ENCODE peak calls at places on chromosomes 1 and 21, in six cellular contexts. U is NB4, K is AG08395, H is left colon, J is T1000, W is colonic mucosa. P is an unnamed sample.

GRCh38 chr1:2391034-2391384 is 345 bp downstream of the MORN1 start:
- DNase-seq in J (no peak), U (peak; percentile 47), K (peak; percentile 48), H (no peak), W (peak; percentile 41), P (peak; percentile 18)

GRCh38 chr1:181131255-181131901 is 42.9 kb downstream of the IER5 start:
- DNase-seq in W (no peak), J (no peak), U (peak; percentile 79), H (no peak), K (no peak), P (no peak)

GRCh38 chr1:192550922-192551534 is 24.5 kb upstream of the RGS1 start:
- DNase-seq in H (no peak), K (peak; percentile 72), J (no peak), W (no peak), U (peak; percentile 86), P (peak; percentile 76)

GRCh38 chr1:64343105-64343960 is 126.6 kb upstream of the CACHD1 start:
- DNase-seq in H (no peak), J (peak; percentile 84), W (no peak), U (no peak), K (peak; percentile 81), P (peak; percentile 76)

GRCh38 chr1:176205322-176205914 is 1.7 kb downstream of the COP1 start:
- DNase-seq in K (no peak), U (peak; percentile 47), J (no peak), H (no peak), W (no peak), P (no peak)

GRCh38 chr21:36454706-36455105 is 25.2 kb downstream of the CLDN14 start:
- DNase-seq in H (no peak), W (no peak), U (no peak), J (no peak), K (no peak), P (no peak)

GRCh38 chr1:184545601-184546000 is 158.8 kb downstream of the C1orf21 start:
- DNase-seq in K (peak; percentile 24), J (no peak), W (no peak), H (no peak), U (no peak), P (peak; percentile 86)

GRCh38 chr1:40612345-40612831 is 53.1 kb downstream of the RIMS3 start:
- DNase-seq in W (peak; percentile 88), J (peak; percentile 9), U (peak; percentile 74), H (peak; percentile 64), K (peak; percentile 82), P (peak; percentile 46)

GRCh38 chr1:7948950-7949349 is 8.3 kb upstream of the TNFRSF9 start:
- DNase-seq in H (no peak), W (no peak), U (no peak), K (peak; percentile 88), J (no peak), P (peak; percentile 93)

GRCh38 chr1:228017356-228018124 is 10.7 kb downstream of the WNT3A start:
- DNase-seq in J (no peak), H (peak; percentile 10), K (no peak), W (no peak), U (no peak), P (no peak)

GRCh38 chr1:205298191-205298994 is 23.2 kb downstream of the NUAK2 start:
- DNase-seq in H (no peak), W (no peak), U (no peak), J (peak; percentile 88), K (peak; percentile 93), P (peak; percentile 98)

GRCh38 chr1:178702141-178702540 is 22.9 kb upstream of the RALGPS2 start:
- DNase-seq in U (peak; percentile 63), K (peak; percentile 55), J (no peak), H (no peak), W (no peak), P (peak; percentile 79)

GRCh38 chr21:17438642-17439041 is 74.2 kb upstream of the CXADR start:
- DNase-seq in K (no peak), H (no peak), J (no peak), W (no peak), U (no peak), P (no peak)

GRCh38 chr21:41616063-41616591 is 108.2 kb upstream of the TMPRSS2 start:
- DNase-seq in J (no peak), W (no peak), U (no peak), H (no peak), K (peak; percentile 88), P (peak; percentile 98)

GRCh38 chr21:42841156-42841915 is 38.0 kb downstream of the WDR4 start:
- DNase-seq in W (no peak), U (no peak), J (no peak), H (peak; percentile 18), K (no peak), P (no peak)

GRCh38 chr1:209409786-209410185 is 173.7 kb upstream of the CAMK1G start:
- DNase-seq in W (no peak), U (no peak), K (peak; percentile 36), J (no peak), H (no peak), P (peak; percentile 86)

GRCh38 chr1:114025609-114026401 is 46.5 kb downstream of the OLFML3 start:
- DNase-seq in H (no peak), K (peak; percentile 21), U (no peak), J (no peak), W (no peak), P (no peak)

GRCh38 chr1:15417365-15417934 is 7.8 kb downstream of the EFHD2 start:
- DNase-seq in U (peak; percentile 77), H (peak; percentile 89), K (no peak), W (peak; percentile 83), J (no peak), P (peak; percentile 34)

GRCh38 chr1:211520641-211521040 is 28.7 kb upstream of the RD3 start:
- DNase-seq in U (peak; percentile 20), K (no peak), H (no peak), W (no peak), J (no peak), P (no peak)

GRCh38 chr1:96865731-96866684 is 144.4 kb downstream of the PTBP2 start:
- DNase-seq in W (no peak), K (peak; percentile 75), J (peak; percentile 61), U (no peak), H (no peak), P (peak; percentile 99)

GRCh38 chr1:16960560-16961296 is 19.7 kb downstream of the MFAP2 start:
- DNase-seq in W (peak; percentile 94), J (peak; percentile 67), K (peak; percentile 72), U (peak; percentile 82), H (peak; percentile 88), P (peak; percentile 80)

GRCh38 chr21:26800001-26800400 is 45.2 kb downstream of the ADAMTS1 start:
- DNase-seq in J (no peak), W (no peak), K (no peak), H (no peak), U (no peak), P (no peak)

GRCh38 chr21:39451332-39452206 is at the start of gene SH3BGR:
- DNase-seq in J (no peak), H (peak; percentile 43), W (peak; percentile 34), K (no peak), U (no peak), P (peak; percentile 33)

GRCh38 chr21:38797470-38797869 is 8.3 kb upstream of the ETS2 start:
- DNase-seq in U (peak; percentile 62), J (peak; percentile 33), W (no peak), H (no peak), K (peak; percentile 46), P (no peak)

GRCh38 chr21:21559285-21560045 is 561.3 kb downstream of the NCAM2 start:
- DNase-seq in H (no peak), U (no peak), K (no peak), W (no peak), J (no peak), P (no peak)

GRCh38 chr1:41822865-41823264 is 95.9 kb downstream of the HIVEP3 start:
- DNase-seq in K (no peak), J (no peak), U (no peak), W (peak; percentile 35), H (peak; percentile 34), P (no peak)

GRCh38 chr1:51157411-51157810 is 55.4 kb downstream of the C1orf185 start:
- DNase-seq in K (no peak), H (no peak), U (no peak), J (no peak), W (no peak), P (no peak)

GRCh38 chr1:240968864-240969263 is 356.9 kb upstream of the GREM2 start:
- DNase-seq in H (no peak), K (no peak), J (no peak), U (no peak), W (no peak), P (no peak)

GRCh38 chr1:45669859-45670655 is 16.3 kb downstream of the GPBP1L1 start:
- DNase-seq in K (peak; percentile 11), U (no peak), J (no peak), W (no peak), H (no peak), P (peak; percentile 70)

GRCh38 chr1:6185151-6185550 is 5.0 kb upstream of the CHD5 start:
- DNase-seq in J (no peak), U (no peak), H (no peak), W (no peak), K (no peak), P (peak; percentile 88)

GRCh38 chr1:2642560-2643413 is 10.0 kb upstream of the MMEL1 start:
- DNase-seq in K (peak; percentile 100), W (peak; percentile 92), U (peak; percentile 90), J (peak; percentile 87), H (peak; percentile 92), P (peak; percentile 83)

GRCh38 chr1:20324704-20325406 is 34.2 kb downstream of the VWA5B1 start:
- DNase-seq in W (no peak), K (no peak), J (no peak), H (no peak), U (no peak), P (no peak)

GRCh38 chr1:192958871-192959270 is 100.3 kb downstream of the UCHL5 start:
- DNase-seq in H (no peak), K (peak; percentile 4), W (no peak), U (no peak), J (no peak), P (peak; percentile 42)